ENCODE peak calls at places on chromosome 20, in six cellular contexts. One of them, this sample, is unnamed.
A peak's percentile ranks its signal among the peaks of the same experiment; 100 is the strongest.

GRCh38 chr20:8129211-8129986 is 2.7 kb upstream of the PLCB1 start:
- DNase-seq in activated CD4-positive, alpha-beta T cell treated with anti-CD3 and anti-CD28 coated beads for 24 hours: no peak
- DNase-seq in T1000: no peak
- DNase-seq in stimulated activated CD4-positive, alpha-beta T cell treated with anti-CD3 and anti-CD28 coated beads, Interleukin-15, amount 100 ng/mL, for 1 hour: no peak
- DNase-seq in retinal pigment epithelial cell: no peak
- DNase-seq in T-helper 17 cell: no peak
- DNase-seq in this sample: no peak

GRCh38 chr20:25195962-25196700 is 619 bp downstream of the ENTPD6 start:
- DNase-seq in activated CD4-positive, alpha-beta T cell treated with anti-CD3 and anti-CD28 coated beads for 24 hours: no peak
- DNase-seq in T1000: no peak
- DNase-seq in stimulated activated CD4-positive, alpha-beta T cell treated with anti-CD3 and anti-CD28 coated beads, Interleukin-15, amount 100 ng/mL, for 1 hour: no peak
- DNase-seq in retinal pigment epithelial cell: no peak
- DNase-seq in T-helper 17 cell: no peak
- DNase-seq in this sample: peak; percentile 50

GRCh38 chr20:23095504-23095903 is 9.4 kb upstream of the CD93 start:
- DNase-seq in activated CD4-positive, alpha-beta T cell treated with anti-CD3 and anti-CD28 coated beads for 24 hours: no peak
- DNase-seq in T1000: no peak
- DNase-seq in stimulated activated CD4-positive, alpha-beta T cell treated with anti-CD3 and anti-CD28 coated beads, Interleukin-15, amount 100 ng/mL, for 1 hour: no peak
- DNase-seq in retinal pigment epithelial cell: no peak
- DNase-seq in T-helper 17 cell: no peak
- DNase-seq in this sample: no peak

GRCh38 chr20:42589976-42590639 is 599.6 kb downstream of the PTPRT start:
- DNase-seq in activated CD4-positive, alpha-beta T cell treated with anti-CD3 and anti-CD28 coated beads for 24 hours: no peak
- DNase-seq in T1000: no peak
- DNase-seq in stimulated activated CD4-positive, alpha-beta T cell treated with anti-CD3 and anti-CD28 coated beads, Interleukin-15, amount 100 ng/mL, for 1 hour: no peak
- DNase-seq in retinal pigment epithelial cell: no peak
- DNase-seq in T-helper 17 cell: no peak
- DNase-seq in this sample: no peak

GRCh38 chr20:43981535-43981934 is 66.9 kb downstream of the TOX2 start:
- DNase-seq in activated CD4-positive, alpha-beta T cell treated with anti-CD3 and anti-CD28 coated beads for 24 hours: no peak
- DNase-seq in T1000: no peak
- DNase-seq in stimulated activated CD4-positive, alpha-beta T cell treated with anti-CD3 and anti-CD28 coated beads, Interleukin-15, amount 100 ng/mL, for 1 hour: no peak
- DNase-seq in retinal pigment epithelial cell: no peak
- DNase-seq in T-helper 17 cell: no peak
- DNase-seq in this sample: no peak

GRCh38 chr20:45924391-45925261 is 9.9 kb upstream of the PCIF1 start:
- DNase-seq in activated CD4-positive, alpha-beta T cell treated with anti-CD3 and anti-CD28 coated beads for 24 hours: no peak
- DNase-seq in T1000: no peak
- DNase-seq in stimulated activated CD4-positive, alpha-beta T cell treated with anti-CD3 and anti-CD28 coated beads, Interleukin-15, amount 100 ng/mL, for 1 hour: no peak
- DNase-seq in retinal pigment epithelial cell: no peak
- DNase-seq in T-helper 17 cell: no peak
- DNase-seq in this sample: no peak

GRCh38 chr20:29430531-29430930 is 1826.9 kb upstream of the DEFB115 start:
- DNase-seq in activated CD4-positive, alpha-beta T cell treated with anti-CD3 and anti-CD28 coated beads for 24 hours: no peak
- DNase-seq in T1000: no peak
- DNase-seq in stimulated activated CD4-positive, alpha-beta T cell treated with anti-CD3 and anti-CD28 coated beads, Interleukin-15, amount 100 ng/mL, for 1 hour: no peak
- DNase-seq in retinal pigment epithelial cell: no peak
- DNase-seq in T-helper 17 cell: no peak
- DNase-seq in this sample: no peak

GRCh38 chr20:34709836-34710567 is 5.9 kb downstream of the TP53INP2 start:
- DNase-seq in activated CD4-positive, alpha-beta T cell treated with anti-CD3 and anti-CD28 coated beads for 24 hours: no peak
- DNase-seq in T1000: peak; percentile 64
- DNase-seq in stimulated activated CD4-positive, alpha-beta T cell treated with anti-CD3 and anti-CD28 coated beads, Interleukin-15, amount 100 ng/mL, for 1 hour: no peak
- DNase-seq in retinal pigment epithelial cell: no peak
- DNase-seq in T-helper 17 cell: peak; percentile 16
- DNase-seq in this sample: no peak

GRCh38 chr20:8631271-8631670 is 437.6 kb upstream of the PLCB4 start:
- DNase-seq in activated CD4-positive, alpha-beta T cell treated with anti-CD3 and anti-CD28 coated beads for 24 hours: no peak
- DNase-seq in T1000: no peak
- DNase-seq in stimulated activated CD4-positive, alpha-beta T cell treated with anti-CD3 and anti-CD28 coated beads, Interleukin-15, amount 100 ng/mL, for 1 hour: no peak
- DNase-seq in retinal pigment epithelial cell: no peak
- DNase-seq in T-helper 17 cell: no peak
- DNase-seq in this sample: no peak

GRCh38 chr20:57877131-57877784 is 167.4 kb upstream of the PMEPA1 start:
- DNase-seq in activated CD4-positive, alpha-beta T cell treated with anti-CD3 and anti-CD28 coated beads for 24 hours: no peak
- DNase-seq in T1000: no peak
- DNase-seq in stimulated activated CD4-positive, alpha-beta T cell treated with anti-CD3 and anti-CD28 coated beads, Interleukin-15, amount 100 ng/mL, for 1 hour: no peak
- DNase-seq in retinal pigment epithelial cell: no peak
- DNase-seq in T-helper 17 cell: no peak
- DNase-seq in this sample: no peak

GRCh38 chr20:44805991-44806729 is 4.2 kb downstream of the RIMS4 start:
- DNase-seq in activated CD4-positive, alpha-beta T cell treated with anti-CD3 and anti-CD28 coated beads for 24 hours: no peak
- DNase-seq in T1000: no peak
- DNase-seq in stimulated activated CD4-positive, alpha-beta T cell treated with anti-CD3 and anti-CD28 coated beads, Interleukin-15, amount 100 ng/mL, for 1 hour: no peak
- DNase-seq in retinal pigment epithelial cell: no peak
- DNase-seq in T-helper 17 cell: no peak
- DNase-seq in this sample: peak; percentile 89

GRCh38 chr20:7305971-7306370 is 538.5 kb downstream of the BMP2 start:
- DNase-seq in activated CD4-positive, alpha-beta T cell treated with anti-CD3 and anti-CD28 coated beads for 24 hours: no peak
- DNase-seq in T1000: no peak
- DNase-seq in stimulated activated CD4-positive, alpha-beta T cell treated with anti-CD3 and anti-CD28 coated beads, Interleukin-15, amount 100 ng/mL, for 1 hour: no peak
- DNase-seq in retinal pigment epithelial cell: no peak
- DNase-seq in T-helper 17 cell: no peak
- DNase-seq in this sample: no peak

GRCh38 chr20:17142666-17143065 is 84.2 kb upstream of the PCSK2 start:
- DNase-seq in activated CD4-positive, alpha-beta T cell treated with anti-CD3 and anti-CD28 coated beads for 24 hours: no peak
- DNase-seq in T1000: no peak
- DNase-seq in stimulated activated CD4-positive, alpha-beta T cell treated with anti-CD3 and anti-CD28 coated beads, Interleukin-15, amount 100 ng/mL, for 1 hour: no peak
- DNase-seq in retinal pigment epithelial cell: no peak
- DNase-seq in T-helper 17 cell: no peak
- DNase-seq in this sample: no peak

GRCh38 chr20:61125076-61125475 is 127.0 kb upstream of the CDH4 start:
- DNase-seq in activated CD4-positive, alpha-beta T cell treated with anti-CD3 and anti-CD28 coated beads for 24 hours: no peak
- DNase-seq in T1000: no peak
- DNase-seq in stimulated activated CD4-positive, alpha-beta T cell treated with anti-CD3 and anti-CD28 coated beads, Interleukin-15, amount 100 ng/mL, for 1 hour: no peak
- DNase-seq in retinal pigment epithelial cell: no peak
- DNase-seq in T-helper 17 cell: no peak
- DNase-seq in this sample: no peak

GRCh38 chr20:58075980-58076749 is 152.3 kb downstream of the ANKRD60 start:
- DNase-seq in activated CD4-positive, alpha-beta T cell treated with anti-CD3 and anti-CD28 coated beads for 24 hours: no peak
- DNase-seq in T1000: no peak
- DNase-seq in stimulated activated CD4-positive, alpha-beta T cell treated with anti-CD3 and anti-CD28 coated beads, Interleukin-15, amount 100 ng/mL, for 1 hour: no peak
- DNase-seq in retinal pigment epithelial cell: no peak
- DNase-seq in T-helper 17 cell: no peak
- DNase-seq in this sample: no peak

GRCh38 chr20:40962733-40963504 is 65.7 kb upstream of the TOP1 start:
- DNase-seq in activated CD4-positive, alpha-beta T cell treated with anti-CD3 and anti-CD28 coated beads for 24 hours: peak; percentile 61
- DNase-seq in T1000: peak; percentile 68
- DNase-seq in stimulated activated CD4-positive, alpha-beta T cell treated with anti-CD3 and anti-CD28 coated beads, Interleukin-15, amount 100 ng/mL, for 1 hour: peak; percentile 48
- DNase-seq in retinal pigment epithelial cell: no peak
- DNase-seq in T-helper 17 cell: peak; percentile 66
- DNase-seq in this sample: peak; percentile 69

GRCh38 chr20:44014807-44015732 is 100.4 kb downstream of the TOX2 start:
- DNase-seq in activated CD4-positive, alpha-beta T cell treated with anti-CD3 and anti-CD28 coated beads for 24 hours: no peak
- DNase-seq in T1000: no peak
- DNase-seq in stimulated activated CD4-positive, alpha-beta T cell treated with anti-CD3 and anti-CD28 coated beads, Interleukin-15, amount 100 ng/mL, for 1 hour: no peak
- DNase-seq in retinal pigment epithelial cell: peak; percentile 21
- DNase-seq in T-helper 17 cell: no peak
- DNase-seq in this sample: no peak

GRCh38 chr20:32037929-32038328 is 14.1 kb upstream of the HCK start:
- DNase-seq in activated CD4-positive, alpha-beta T cell treated with anti-CD3 and anti-CD28 coated beads for 24 hours: no peak
- DNase-seq in T1000: no peak
- DNase-seq in stimulated activated CD4-positive, alpha-beta T cell treated with anti-CD3 and anti-CD28 coated beads, Interleukin-15, amount 100 ng/mL, for 1 hour: no peak
- DNase-seq in retinal pigment epithelial cell: no peak
- DNase-seq in T-helper 17 cell: no peak
- DNase-seq in this sample: no peak

GRCh38 chr20:20953738-20954657 is 152.2 kb downstream of the LINC00237 start:
- DNase-seq in activated CD4-positive, alpha-beta T cell treated with anti-CD3 and anti-CD28 coated beads for 24 hours: no peak
- DNase-seq in T1000: no peak
- DNase-seq in stimulated activated CD4-positive, alpha-beta T cell treated with anti-CD3 and anti-CD28 coated beads, Interleukin-15, amount 100 ng/mL, for 1 hour: no peak
- DNase-seq in retinal pigment epithelial cell: no peak
- DNase-seq in T-helper 17 cell: no peak
- DNase-seq in this sample: no peak

GRCh38 chr20:32820698-32821378 is 1.1 kb downstream of the MAPRE1 start:
- DNase-seq in activated CD4-positive, alpha-beta T cell treated with anti-CD3 and anti-CD28 coated beads for 24 hours: no peak
- DNase-seq in T1000: no peak
- DNase-seq in stimulated activated CD4-positive, alpha-beta T cell treated with anti-CD3 and anti-CD28 coated beads, Interleukin-15, amount 100 ng/mL, for 1 hour: no peak
- DNase-seq in retinal pigment epithelial cell: no peak
- DNase-seq in T-helper 17 cell: no peak
- DNase-seq in this sample: no peak

GRCh38 chr20:21529863-21530262 is 16.0 kb upstream of the NKX2-2 start:
- DNase-seq in activated CD4-positive, alpha-beta T cell treated with anti-CD3 and anti-CD28 coated beads for 24 hours: no peak
- DNase-seq in T1000: no peak
- DNase-seq in stimulated activated CD4-positive, alpha-beta T cell treated with anti-CD3 and anti-CD28 coated beads, Interleukin-15, amount 100 ng/mL, for 1 hour: no peak
- DNase-seq in retinal pigment epithelial cell: no peak
- DNase-seq in T-helper 17 cell: no peak
- DNase-seq in this sample: no peak

GRCh38 chr20:58433759-58434158 is 44.7 kb downstream of the VAPB start:
- DNase-seq in activated CD4-positive, alpha-beta T cell treated with anti-CD3 and anti-CD28 coated beads for 24 hours: no peak
- DNase-seq in T1000: no peak
- DNase-seq in stimulated activated CD4-positive, alpha-beta T cell treated with anti-CD3 and anti-CD28 coated beads, Interleukin-15, amount 100 ng/mL, for 1 hour: no peak
- DNase-seq in retinal pigment epithelial cell: no peak
- DNase-seq in T-helper 17 cell: no peak
- DNase-seq in this sample: no peak

GRCh38 chr20:52490715-52491430 is 299.3 kb upstream of the ZFP64 start:
- DNase-seq in activated CD4-positive, alpha-beta T cell treated with anti-CD3 and anti-CD28 coated beads for 24 hours: no peak
- DNase-seq in T1000: no peak
- DNase-seq in stimulated activated CD4-positive, alpha-beta T cell treated with anti-CD3 and anti-CD28 coated beads, Interleukin-15, amount 100 ng/mL, for 1 hour: no peak
- DNase-seq in retinal pigment epithelial cell: peak; percentile 78
- DNase-seq in T-helper 17 cell: no peak
- DNase-seq in this sample: no peak

GRCh38 chr20:24684421-24684871 is 215.0 kb downstream of the SYNDIG1 start:
- DNase-seq in activated CD4-positive, alpha-beta T cell treated with anti-CD3 and anti-CD28 coated beads for 24 hours: no peak
- DNase-seq in T1000: no peak
- DNase-seq in stimulated activated CD4-positive, alpha-beta T cell treated with anti-CD3 and anti-CD28 coated beads, Interleukin-15, amount 100 ng/mL, for 1 hour: no peak
- DNase-seq in retinal pigment epithelial cell: no peak
- DNase-seq in T-helper 17 cell: no peak
- DNase-seq in this sample: no peak

GRCh38 chr20:4546786-4547185 is 174.9 kb upstream of the PRND start:
- DNase-seq in activated CD4-positive, alpha-beta T cell treated with anti-CD3 and anti-CD28 coated beads for 24 hours: no peak
- DNase-seq in T1000: peak; percentile 7
- DNase-seq in stimulated activated CD4-positive, alpha-beta T cell treated with anti-CD3 and anti-CD28 coated beads, Interleukin-15, amount 100 ng/mL, for 1 hour: no peak
- DNase-seq in retinal pigment epithelial cell: no peak
- DNase-seq in T-helper 17 cell: no peak
- DNase-seq in this sample: no peak

GRCh38 chr20:22462975-22463914 is 121.1 kb downstream of the FOXA2 start:
- DNase-seq in activated CD4-positive, alpha-beta T cell treated with anti-CD3 and anti-CD28 coated beads for 24 hours: no peak
- DNase-seq in T1000: no peak
- DNase-seq in stimulated activated CD4-positive, alpha-beta T cell treated with anti-CD3 and anti-CD28 coated beads, Interleukin-15, amount 100 ng/mL, for 1 hour: no peak
- DNase-seq in retinal pigment epithelial cell: no peak
- DNase-seq in T-helper 17 cell: no peak
- DNase-seq in this sample: no peak

GRCh38 chr20:62355527-62356142 is 11.5 kb downstream of the LAMA5 start:
- DNase-seq in activated CD4-positive, alpha-beta T cell treated with anti-CD3 and anti-CD28 coated beads for 24 hours: no peak
- DNase-seq in T1000: no peak
- DNase-seq in stimulated activated CD4-positive, alpha-beta T cell treated with anti-CD3 and anti-CD28 coated beads, Interleukin-15, amount 100 ng/mL, for 1 hour: no peak
- DNase-seq in retinal pigment epithelial cell: no peak
- DNase-seq in T-helper 17 cell: no peak
- DNase-seq in this sample: no peak

GRCh38 chr20:14711681-14712080 is 374.3 kb upstream of the FLRT3 start:
- DNase-seq in activated CD4-positive, alpha-beta T cell treated with anti-CD3 and anti-CD28 coated beads for 24 hours: no peak
- DNase-seq in T1000: no peak
- DNase-seq in stimulated activated CD4-positive, alpha-beta T cell treated with anti-CD3 and anti-CD28 coated beads, Interleukin-15, amount 100 ng/mL, for 1 hour: no peak
- DNase-seq in retinal pigment epithelial cell: peak; percentile 51
- DNase-seq in T-helper 17 cell: no peak
- DNase-seq in this sample: no peak

GRCh38 chr20:34216382-34216742 is 24.9 kb upstream of the ASIP start:
- DNase-seq in activated CD4-positive, alpha-beta T cell treated with anti-CD3 and anti-CD28 coated beads for 24 hours: no peak
- DNase-seq in T1000: no peak
- DNase-seq in stimulated activated CD4-positive, alpha-beta T cell treated with anti-CD3 and anti-CD28 coated beads, Interleukin-15, amount 100 ng/mL, for 1 hour: no peak
- DNase-seq in retinal pigment epithelial cell: no peak
- DNase-seq in T-helper 17 cell: no peak
- DNase-seq in this sample: no peak